ENCODE peak calls at places on chromosomes 13 and 19, in eight cellular contexts. E is hepatocyte, I is neural progenitor cell, P is GM23338, O is PC-3, V is OCI-LY7, F is SK-N-SH, W is GM23248. Y is an unnamed sample.

GRCh38 chr19:45809643-45810159 is 5.4 kb downstream of the RSPH6A start:
- DNase-seq in E (no peak), V (peak), P (peak), W (peak), I (no peak), F (no peak), O (peak), Y (peak)

GRCh38 chr13:65479692-65480091 is 1750.4 kb downstream of the PCDH9 start:
- DNase-seq in O (peak), F (no peak), E (no peak), P (no peak), W (no peak), V (no peak), I (no peak), Y (no peak)

GRCh38 chr19:58581227-58582141 is 8.3 kb upstream of the MZF1 start:
- DNase-seq in O (peak), W (peak), P (peak), F (no peak), V (peak), I (peak), E (peak), Y (no peak)

GRCh38 chr13:47708386-47708785 is 292.7 kb downstream of the SUCLA2 start:
- DNase-seq in I (no peak), W (peak), V (no peak), P (no peak), O (peak), E (no peak), F (no peak), Y (no peak)

GRCh38 chr19:35013047-35013819 is 13.1 kb downstream of the GRAMD1A start:
- DNase-seq in P (peak), V (peak), W (peak), O (peak), I (peak), F (peak), E (peak), Y (peak)

GRCh38 chr19:30130356-30131122 is 188.5 kb downstream of the URI1 start:
- DNase-seq in F (no peak), V (no peak), P (no peak), W (no peak), O (no peak), E (no peak), I (no peak), Y (no peak)

GRCh38 chr13:34731486-34731885 is 210.6 kb upstream of the NBEA start:
- DNase-seq in F (no peak), P (no peak), I (no peak), E (no peak), V (no peak), W (no peak), O (no peak), Y (no peak)

GRCh38 chr13:101691326-101691725 is 238.9 kb downstream of the ITGBL1 start:
- DNase-seq in E (no peak), W (peak), I (no peak), O (peak), F (no peak), V (no peak), P (no peak), Y (no peak)

GRCh38 chr13:66689628-66690027 is 540.5 kb downstream of the PCDH9 start:
- DNase-seq in W (no peak), O (peak), I (peak), P (peak), V (peak), F (peak), E (peak), Y (peak)

GRCh38 chr19:10284641-10285278 is 2.0 kb upstream of the ICAM4 start:
- DNase-seq in I (no peak), O (no peak), W (no peak), V (no peak), F (no peak), E (no peak), P (no peak), Y (no peak)

GRCh38 chr19:3284759-3285646 is 60.5 kb downstream of the CELF5 start:
- DNase-seq in W (peak), E (peak), O (peak), I (peak), V (peak), P (peak), F (peak), Y (no peak)

GRCh38 chr19:38262585-38263268 is 1.6 kb upstream of the SPINT2 start:
- DNase-seq in P (peak), F (no peak), O (peak), E (peak), I (no peak), V (no peak), W (no peak), Y (no peak)

GRCh38 chr19:5603626-5604025 is 18.9 kb downstream of the SAFB2 start:
- DNase-seq in E (no peak), V (no peak), O (no peak), F (no peak), I (no peak), W (no peak), P (no peak), Y (no peak)

GRCh38 chr13:99199541-99200432 is 867 bp upstream of the UBAC2 start:
- DNase-seq in I (no peak), W (peak), V (no peak), O (no peak), E (no peak), P (no peak), F (no peak), Y (no peak)

GRCh38 chr19:3266792-3267469 is 42.5 kb downstream of the CELF5 start:
- DNase-seq in E (no peak), F (no peak), I (no peak), V (no peak), W (no peak), P (no peak), O (no peak), Y (no peak)

GRCh38 chr19:4077011-4077382 is 10.3 kb upstream of the ZBTB7A start:
- DNase-seq in F (no peak), P (no peak), I (no peak), W (no peak), E (no peak), V (no peak), O (no peak), Y (no peak)

GRCh38 chr19:33207040-33207620 is 13.0 kb downstream of the LRP3 start:
- DNase-seq in I (no peak), W (no peak), V (no peak), O (no peak), P (no peak), E (no peak), F (peak), Y (no peak)

GRCh38 chr19:47512183-47512947 is 2.5 kb downstream of the NAPA start:
- DNase-seq in E (peak), I (no peak), W (peak), V (no peak), O (peak), F (no peak), P (no peak), Y (no peak)

GRCh38 chr13:58955546-58956385 is 1208.0 kb downstream of the DIAPH3 start:
- DNase-seq in O (no peak), V (no peak), P (no peak), W (no peak), F (no peak), E (no peak), I (no peak), Y (no peak)

GRCh38 chr13:64723735-64724134 is 2506.4 kb downstream of the PCDH9 start:
- DNase-seq in F (peak), I (no peak), O (peak), V (no peak), W (peak), P (peak), E (peak), Y (no peak)

GRCh38 chr19:49193822-49194394 is 36.3 kb downstream of the TRPM4 start:
- DNase-seq in E (no peak), I (no peak), V (no peak), P (no peak), W (no peak), F (no peak), O (no peak), Y (no peak)

GRCh38 chr13:30409911-30410704 is 12.2 kb upstream of the UBE2L5 start:
- DNase-seq in W (peak), O (peak), F (no peak), E (peak), I (no peak), V (no peak), P (no peak), Y (no peak)

DNA sequence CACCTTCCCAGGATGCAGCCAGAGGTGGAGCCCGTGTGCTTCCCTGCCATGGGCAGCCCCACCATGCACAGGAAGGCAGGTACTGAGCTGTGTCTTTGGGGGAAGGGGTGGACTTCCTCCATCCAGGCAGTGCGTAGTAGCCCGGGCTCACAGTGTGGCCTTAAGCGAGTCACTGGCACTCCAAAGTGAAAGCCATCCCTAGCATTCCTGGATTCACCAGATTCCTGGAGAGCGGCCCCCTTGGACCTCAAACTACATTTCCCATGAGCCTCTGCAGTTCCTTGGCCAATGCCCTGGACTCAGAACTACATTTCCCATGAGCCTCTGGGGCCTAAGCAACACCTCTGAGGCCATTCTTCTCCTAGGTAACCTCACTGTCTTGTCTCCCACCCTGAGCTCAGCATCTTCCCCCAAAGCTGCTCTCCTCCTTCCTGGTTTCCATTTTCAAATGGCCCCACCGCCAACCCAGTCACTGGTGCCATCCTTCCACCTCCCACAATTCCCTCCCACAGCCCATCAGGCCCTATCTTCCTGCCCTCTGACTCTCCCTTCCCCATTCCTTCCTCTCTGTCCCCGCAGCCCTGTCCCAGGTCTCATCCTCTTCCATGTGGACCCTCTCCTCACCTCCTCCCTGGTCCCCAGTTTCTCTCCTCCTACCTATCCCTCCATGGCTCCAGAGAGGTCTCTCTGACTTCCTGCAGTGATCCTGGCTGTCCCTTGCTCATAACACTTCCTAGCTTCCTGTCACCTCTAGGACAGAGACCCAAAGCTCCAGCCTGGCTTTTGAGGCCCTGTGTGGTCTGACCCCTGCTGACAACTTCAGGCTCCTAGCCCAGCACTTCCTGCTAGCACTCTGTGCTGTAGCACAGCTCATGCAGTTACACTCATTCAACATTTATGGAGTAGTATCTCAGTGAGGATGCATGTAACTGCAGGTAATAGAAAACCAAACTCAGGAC is at the start of gene C19orf81:
- DNase-seq in E (no peak), P (peak), W (peak), O (peak), I (peak), F (peak), V (peak), Y (no peak)
- TF ChIP-seq EZH2phosphoT487 in E (no peak), P (no peak), W (no peak), O (no peak), I (no peak), F (no peak), V (no peak), Y (no peak)

DNA sequence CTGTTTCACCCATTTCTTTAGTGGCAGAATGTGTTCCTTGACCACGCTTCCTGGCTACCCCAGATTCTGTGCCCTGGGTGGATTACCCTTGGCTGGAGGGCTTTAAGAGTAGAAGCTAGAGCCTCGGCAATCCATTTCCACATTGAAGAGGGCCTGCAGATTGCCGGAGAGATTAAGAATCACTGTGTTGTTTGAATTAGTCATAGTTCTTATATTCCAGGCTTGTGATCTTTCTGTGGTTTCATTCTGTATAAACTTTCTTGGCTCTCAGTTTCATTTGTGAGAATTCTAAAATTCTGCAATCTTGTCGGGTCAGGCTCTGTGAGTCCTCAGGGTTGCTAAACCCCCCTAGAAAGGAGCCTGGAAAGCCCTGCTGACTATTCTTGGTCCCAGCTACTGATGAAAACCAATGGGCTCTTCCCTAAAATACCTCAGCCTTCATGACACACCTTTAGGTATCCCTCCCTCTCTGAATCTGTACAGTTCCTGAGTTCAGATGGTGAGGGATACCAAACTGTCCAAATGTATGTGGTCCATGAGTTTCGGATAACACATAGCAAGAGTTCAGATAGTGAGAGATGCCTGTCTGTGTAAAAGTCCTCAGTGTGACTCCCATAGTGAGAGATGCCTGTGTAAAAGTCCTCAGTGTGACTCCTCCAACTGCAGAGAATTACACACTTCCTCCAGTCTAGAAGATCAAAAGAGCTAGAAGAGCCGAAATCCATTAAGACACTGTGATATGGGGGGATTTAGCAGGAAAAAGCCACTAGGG is 4.3 kb downstream of the PHF11 start:
- DNase-seq in O (peak), I (no peak), V (no peak), E (no peak), W (peak), F (no peak), P (no peak), Y (peak)
- TF ChIP-seq EZH2phosphoT487 in O (no peak), I (no peak), V (no peak), E (no peak), W (no peak), F (no peak), P (no peak), Y (no peak)

GRCh38 chr13:51814071-51814470 is 10.1 kb upstream of the DHRS12 start:
- DNase-seq in F (no peak), V (no peak), W (no peak), I (no peak), O (no peak), P (no peak), E (no peak), Y (no peak)

GRCh38 chr13:51814825-51815650 is 11.1 kb upstream of the DHRS12 start:
- DNase-seq in I (peak), V (peak), P (peak), F (peak), E (peak), O (peak), W (peak), Y (peak)

GRCh38 chr13:51817717-51818116 is 13.8 kb upstream of the DHRS12 start:
- DNase-seq in P (no peak), W (no peak), V (no peak), E (no peak), I (no peak), F (no peak), O (no peak), Y (no peak)

GRCh38 chr13:51816604-51817254 is 12.8 kb upstream of the DHRS12 start:
- DNase-seq in P (no peak), O (peak), W (no peak), E (no peak), F (no peak), I (no peak), V (no peak), Y (no peak)

DNA sequence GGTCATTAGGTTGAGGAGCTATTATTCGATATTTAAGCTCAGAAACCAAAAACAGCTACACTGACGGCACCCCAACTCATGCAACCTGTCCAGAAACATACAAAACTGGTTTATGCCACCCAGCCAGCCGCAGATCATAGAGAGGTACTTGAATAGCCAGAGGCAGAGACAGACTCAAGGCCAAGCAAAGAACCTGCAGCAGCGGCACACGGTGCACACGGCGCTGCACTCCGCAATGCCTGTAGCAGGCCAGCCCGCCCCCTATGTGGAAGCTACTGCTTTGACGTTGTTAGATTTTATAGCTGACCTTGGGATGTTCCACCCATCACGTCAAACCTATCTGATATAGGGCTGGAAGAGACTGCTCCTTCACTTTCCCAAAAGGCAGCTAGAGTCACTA is 11.9 kb upstream of the DHRS12 start:
- DNase-seq in V (no peak), E (no peak), F (no peak), W (no peak), O (peak), I (no peak), P (no peak), Y (no peak)
- TF ChIP-seq EZH2phosphoT487 in V (no peak), E (no peak), F (no peak), W (no peak), O (no peak), I (no peak), P (no peak), Y (no peak)

DNA sequence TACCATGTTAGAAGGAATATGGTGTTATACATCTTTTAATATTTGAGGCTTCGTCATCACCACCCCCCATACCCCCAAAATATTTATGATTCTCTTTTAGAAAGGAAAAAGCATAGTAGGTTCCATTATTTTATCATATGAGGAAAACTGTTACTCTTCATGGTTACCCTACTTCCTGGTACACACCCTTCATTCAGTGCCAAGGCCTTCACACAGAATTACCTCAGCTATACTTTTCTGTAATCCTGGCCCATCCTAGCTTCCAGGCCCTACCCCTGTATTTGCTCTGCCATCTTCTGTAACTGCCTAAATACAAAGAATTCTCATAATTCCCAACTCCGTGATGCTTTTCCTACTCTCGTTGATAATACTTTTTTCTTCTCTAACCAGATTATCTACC is 4.3 kb upstream of the UTP14C start:
- DNase-seq in O (no peak), V (no peak), W (no peak), P (no peak), F (no peak), E (no peak), I (no peak), Y (no peak)
- TF ChIP-seq EZH2phosphoT487 in O (no peak), V (no peak), W (no peak), P (no peak), F (no peak), E (no peak), I (no peak), Y (no peak)

GRCh38 chr13:32150794-32151193 is 119.2 kb downstream of the FRY start:
- DNase-seq in O (no peak), E (no peak), V (no peak), I (no peak), W (peak), F (no peak), P (no peak), Y (no peak)

GRCh38 chr13:32147976-32148375 is 116.4 kb downstream of the FRY start:
- DNase-seq in F (no peak), V (no peak), W (no peak), P (no peak), O (no peak), I (no peak), E (no peak), Y (no peak)

GRCh38 chr13:32150239-32150638 is 118.7 kb downstream of the FRY start:
- DNase-seq in F (no peak), O (no peak), V (no peak), I (no peak), W (peak), P (no peak), E (no peak), Y (no peak)

GRCh38 chr13:32147193-32147592 is 115.6 kb downstream of the FRY start:
- DNase-seq in W (no peak), V (no peak), O (no peak), P (no peak), F (no peak), I (no peak), E (no peak), Y (no peak)

GRCh38 chr13:32153056-32153455 is 121.5 kb downstream of the FRY start:
- DNase-seq in V (no peak), F (no peak), P (no peak), I (no peak), W (peak), O (peak), E (no peak), Y (no peak)
- TF ChIP-seq EZH2phosphoT487 in V (no peak), F (no peak), P (no peak), I (no peak), W (no peak), O (no peak), E (no peak), Y (no peak)